ENCODE peak calls at places on chromosomes 7 and 10, in seven cellular contexts. E, Z, P, U, I, V and F are unnamed samples.

GRCh38 chr10:108104697-108105096 is 940.2 kb upstream of the SORCS1 start:
- DNase-seq in U (no peak), I (no peak), P (no peak), Z (no peak), V (no peak), E (no peak), F (no peak)

GRCh38 chr10:128087146-128087883 is 38.9 kb downstream of the MKI67 start:
- DNase-seq in U (no peak), V (no peak), E (no peak), I (no peak), P (no peak), Z (no peak), F (no peak)

GRCh38 chr10:63286754-63287264 is 153.7 kb downstream of the NRBF2 start:
- DNase-seq in U (peak; percentile 59), Z (no peak), I (no peak), E (no peak), V (no peak), P (no peak), F (no peak)

GRCh38 chr10:96740579-96741281 is 20.4 kb upstream of the PIK3AP1 start:
- DNase-seq in I (no peak), V (no peak), P (no peak), U (no peak), Z (no peak), E (no peak), F (no peak)

GRCh38 chr7:35454575-35455385 is 200.9 kb upstream of the TBX20 start:
- DNase-seq in U (no peak), V (no peak), E (no peak), I (no peak), Z (peak; percentile 21), P (no peak), F (no peak)

GRCh38 chr10:124035928-124036558 is 57.4 kb downstream of the CHST15 start:
- DNase-seq in E (no peak), Z (no peak), I (peak; percentile 67), P (no peak), U (no peak), V (no peak), F (peak; percentile 51)

GRCh38 chr7:116354171-116354545 is 143.8 kb downstream of the TES start:
- DNase-seq in E (no peak), Z (no peak), U (no peak), I (peak; percentile 72), V (peak; percentile 90), P (no peak), F (no peak)

GRCh38 chr10:43793714-43794113 is 145.0 kb upstream of the ZNF32 start:
- DNase-seq in E (no peak), P (no peak), Z (no peak), I (no peak), V (peak; percentile 47), U (no peak), F (no peak)

GRCh38 chr7:44291733-44292395 is 33.5 kb downstream of the CAMK2B start:
- DNase-seq in E (no peak), U (no peak), I (peak; percentile 1), Z (peak; percentile 1), V (no peak), P (no peak), F (no peak)

GRCh38 chr10:122103592-122103991 is 114.6 kb downstream of the TACC2 start:
- DNase-seq in V (no peak), U (no peak), Z (no peak), P (no peak), E (no peak), I (no peak), F (no peak)

GRCh38 chr7:117597755-117598154 is 117.9 kb downstream of the CFTR start:
- DNase-seq in P (peak; percentile 8), V (no peak), E (no peak), I (no peak), U (no peak), Z (peak; percentile 47), F (no peak)

GRCh38 chr7:130641497-130641896 is 27.1 kb downstream of the COPG2 start:
- DNase-seq in U (no peak), E (no peak), P (no peak), I (no peak), Z (no peak), V (no peak), F (no peak)

GRCh38 chr7:132655071-132655761 is 78.9 kb upstream of the PLXNA4 start:
- DNase-seq in V (peak; percentile 63), Z (peak; percentile 36), E (no peak), I (peak; percentile 13), U (no peak), P (no peak), F (peak; percentile 91)

GRCh38 chr7:55569797-55570196 is 2.5 kb downstream of the VOPP1 start:
- DNase-seq in I (no peak), P (no peak), V (no peak), E (no peak), U (no peak), Z (no peak), F (no peak)

GRCh38 chr7:112334366-112334765 is 115.9 kb upstream of the IFRD1 start:
- DNase-seq in U (no peak), P (no peak), I (no peak), E (no peak), V (no peak), Z (no peak), F (no peak)

GRCh38 chr7:30162622-30163124 is 27.9 kb downstream of the MTURN start:
- DNase-seq in U (peak; percentile 79), E (no peak), P (no peak), I (no peak), Z (peak; percentile 61), V (peak; percentile 70), F (no peak)

GRCh38 chr10:34280599-34281374 is 534.3 kb downstream of the PARD3 start:
- DNase-seq in Z (peak; percentile 17), V (peak; percentile 98), E (no peak), P (no peak), I (peak; percentile 61), U (peak; percentile 99), F (no peak)

GRCh38 chr10:91622601-91623000 is 10.3 kb downstream of the PPP1R3C start:
- DNase-seq in I (no peak), U (no peak), Z (no peak), V (no peak), E (no peak), P (no peak), F (no peak)

GRCh38 chr10:63798599-63799498 is 277.6 kb downstream of the REEP3 start:
- DNase-seq in V (peak; percentile 99), P (no peak), E (no peak), U (peak; percentile 57), Z (no peak), I (peak; percentile 58), F (no peak)

GRCh38 chr10:71212249-71213126 is at the start of gene UNC5B:
- DNase-seq in U (peak; percentile 90), E (peak; percentile 97), I (peak; percentile 96), Z (peak; percentile 98), P (peak; percentile 93), V (peak; percentile 78), F (peak; percentile 89)

GRCh38 chr7:27145167-27145883 is 1.8 kb upstream of the HOXA5 start:
- DNase-seq in U (peak; percentile 60), Z (no peak), V (no peak), I (no peak), E (peak; percentile 45), P (no peak), F (no peak)

GRCh38 chr10:83606275-83606674 is 533.0 kb upstream of the GHITM start:
- DNase-seq in U (no peak), E (peak; percentile 6), Z (peak; percentile 4), V (peak; percentile 39), I (no peak), P (no peak), F (no peak)

GRCh38 chr10:32955790-32956189 is 2.2 kb downstream of the ITGB1 start:
- DNase-seq in U (no peak), P (no peak), Z (no peak), V (no peak), E (no peak), I (no peak), F (no peak)
- H3K4me1 ChIP-seq in U (peaks cover 40% of the 10 kb centered on the region), P (peaks cover 17% of the 10 kb centered on the region), Z (peaks cover 54% of the 10 kb centered on the region), V (peaks cover 52% of the 10 kb centered on the region), E (peaks cover 17% of the 10 kb centered on the region), I (peaks cover 52% of the 10 kb centered on the region), F (peaks cover 62% of the 10 kb centered on the region)

GRCh38 chr10:62063795-62064472 is 162.4 kb downstream of the ARID5B start:
- DNase-seq in I (no peak), U (no peak), E (no peak), V (no peak), P (no peak), Z (no peak), F (no peak)

GRCh38 chr10:62069452-62070191 is 168.1 kb downstream of the ARID5B start:
- DNase-seq in V (no peak), P (no peak), I (no peak), E (no peak), U (no peak), Z (no peak), F (no peak)

GRCh38 chr10:62071846-62072281 is 170.4 kb downstream of the ARID5B start:
- DNase-seq in Z (peak; percentile 19), P (no peak), V (peak; percentile 77), U (no peak), E (no peak), I (no peak), F (no peak)

GRCh38 chr10:62068464-62068863 is 167.0 kb downstream of the ARID5B start:
- DNase-seq in P (no peak), I (no peak), Z (no peak), V (no peak), U (no peak), E (no peak), F (no peak)

GRCh38 chr10:62067560-62067959 is 166.1 kb downstream of the ARID5B start:
- DNase-seq in V (no peak), I (no peak), P (no peak), E (no peak), U (no peak), Z (no peak), F (no peak)
- H2AFZ ChIP-seq in V (no peak overlapping the region), I (no peak overlapping the region), P (no peak overlapping the region), E (no peak overlapping the region), U (no peak overlapping the region), Z (no peak overlapping the region), F (no peak overlapping the region)

GRCh38 chr10:924524-924859 is 7.0 kb downstream of the LARP4B start:
- DNase-seq in Z (no peak), E (no peak), I (no peak), U (no peak), V (no peak), P (no peak), F (no peak)

GRCh38 chr10:929965-930364 is 1.5 kb downstream of the LARP4B start:
- DNase-seq in P (no peak), V (no peak), E (no peak), Z (no peak), I (no peak), U (no peak), F (no peak)

GRCh38 chr10:923844-924523 is 7.5 kb downstream of the LARP4B start:
- DNase-seq in U (no peak), V (no peak), I (no peak), P (no peak), Z (no peak), E (no peak), F (no peak)

GRCh38 chr10:927131-927530 is 4.4 kb downstream of the LARP4B start:
- DNase-seq in U (no peak), E (no peak), Z (no peak), V (no peak), P (no peak), I (no peak), F (no peak)

GRCh38 chr10:926075-926698 is 5.3 kb downstream of the LARP4B start:
- DNase-seq in V (no peak), P (no peak), I (no peak), Z (no peak), U (no peak), E (no peak), F (no peak)
- H3K4me1 ChIP-seq in V (peaks cover 15% of the 10 kb centered on the region), P (peaks cover 2% of the 10 kb centered on the region), I (peaks cover 38% of the 10 kb centered on the region), Z (peaks cover 11% of the 10 kb centered on the region), U (peaks cover 24% of the 10 kb centered on the region), E (no peaks in the 10 kb centered on the region), F (peaks cover 30% of the 10 kb centered on the region)

GRCh38 chr10:12945709-12946359 is 55.7 kb downstream of the CCDC3 start:
- DNase-seq in U (no peak), P (no peak), Z (no peak), E (no peak), V (no peak), I (no peak), F (no peak)
- H2AFZ ChIP-seq in U (no peak overlapping the region), P (no peak overlapping the region), Z (no peak overlapping the region), E (no peak overlapping the region), V (no peak overlapping the region), I (no peak overlapping the region), F (no peak overlapping the region)